ENCODE peak calls at places on chromosomes 4 and X, in five cellular contexts. S is mesenchymal stem cell, U is H9, T is H1, H is trophoblast cell. Z is an unnamed sample.

GRCh38 chr4:9947168-9948062 is 73.9 kb downstream of the SLC2A9 start:
- DNase-seq in T (no peak), S (no peak), U (no peak), H (no peak), Z (no peak)

GRCh38 chrX:28888421-28888820 is 301.2 kb downstream of the IL1RAPL1 start:
- DNase-seq in H (no peak), U (no peak), S (no peak), T (no peak), Z (no peak)

GRCh38 chrX:85836868-85837267 is 210.5 kb downstream of the CHM start:
- DNase-seq in H (no peak), T (no peak), U (no peak), S (no peak), Z (no peak)

GRCh38 chr4:142404191-142404611 is 441.9 kb downstream of the INPP4B start:
- DNase-seq in T (no peak), U (no peak), H (peak), S (peak), Z (no peak)

GRCh38 chr4:119300388-119301131 is 21.4 kb downstream of the FABP2 start:
- DNase-seq in H (peak), U (peak), S (peak), T (peak), Z (peak)

GRCh38 chr4:40059362-40059761 is 2.7 kb downstream of the N4BP2 start:
- DNase-seq in H (no peak), T (no peak), S (no peak), U (no peak), Z (no peak)

GRCh38 chrX:132086717-132087116 is 41.1 kb downstream of the FRMD7 start:
- DNase-seq in T (no peak), U (no peak), S (peak), H (peak), Z (no peak)

GRCh38 chr4:139756391-139757180 is 91.0 kb downstream of the MGST2 start:
- DNase-seq in S (no peak), U (no peak), H (peak), T (no peak), Z (no peak)

GRCh38 chr4:54872246-54872645 is 214.5 kb downstream of the KIT start:
- DNase-seq in T (no peak), U (no peak), S (peak), H (no peak), Z (no peak)

GRCh38 chrX:79259073-79259689 is 108.0 kb downstream of the ITM2A start:
- DNase-seq in U (no peak), H (no peak), S (no peak), T (no peak), Z (no peak)

GRCh38 chrX:67296395-67296794 is 247.4 kb upstream of the AR start:
- DNase-seq in U (no peak), S (no peak), H (no peak), T (no peak), Z (no peak)

GRCh38 chrX:19889582-19890342 is 2.4 kb upstream of the SH3KBP1 start:
- DNase-seq in H (peak), T (no peak), U (no peak), S (peak), Z (no peak)

GRCh38 chrX:152480269-152481212 is 29.4 kb upstream of the GABRA3 start:
- DNase-seq in H (peak), T (no peak), U (peak), S (no peak), Z (no peak)

GRCh38 chrX:138777230-138777629 is 65.7 kb upstream of the FGF13 start:
- DNase-seq in T (no peak), U (peak), H (no peak), S (no peak), Z (no peak)

GRCh38 chr4:158998624-158999023 is 104.3 kb upstream of the RAPGEF2 start:
- DNase-seq in S (peak), T (no peak), U (no peak), H (peak), Z (no peak)

GRCh38 chrX:41958861-41959260 is 35.5 kb upstream of the CASK start:
- DNase-seq in T (no peak), H (no peak), U (no peak), S (no peak), Z (no peak)

GRCh38 chr4:103787057-103787456 is 67.3 kb upstream of the TACR3 start:
- DNase-seq in T (no peak), H (no peak), U (no peak), S (no peak), Z (no peak)

GRCh38 chr4:114659386-114660008 is 60.9 kb downstream of the UGT8 start:
- DNase-seq in U (peak), T (peak), S (peak), H (peak), Z (peak)

GRCh38 chrX:46381630-46382029 is 163.6 kb downstream of the ZNF674 start:
- DNase-seq in T (no peak), H (peak), U (peak), S (peak), Z (peak)

GRCh38 chrX:136260801-136261200 is 9.6 kb upstream of the MAP7D3 start:
- DNase-seq in T (no peak), S (peak), U (no peak), H (peak), Z (no peak)

DNA sequence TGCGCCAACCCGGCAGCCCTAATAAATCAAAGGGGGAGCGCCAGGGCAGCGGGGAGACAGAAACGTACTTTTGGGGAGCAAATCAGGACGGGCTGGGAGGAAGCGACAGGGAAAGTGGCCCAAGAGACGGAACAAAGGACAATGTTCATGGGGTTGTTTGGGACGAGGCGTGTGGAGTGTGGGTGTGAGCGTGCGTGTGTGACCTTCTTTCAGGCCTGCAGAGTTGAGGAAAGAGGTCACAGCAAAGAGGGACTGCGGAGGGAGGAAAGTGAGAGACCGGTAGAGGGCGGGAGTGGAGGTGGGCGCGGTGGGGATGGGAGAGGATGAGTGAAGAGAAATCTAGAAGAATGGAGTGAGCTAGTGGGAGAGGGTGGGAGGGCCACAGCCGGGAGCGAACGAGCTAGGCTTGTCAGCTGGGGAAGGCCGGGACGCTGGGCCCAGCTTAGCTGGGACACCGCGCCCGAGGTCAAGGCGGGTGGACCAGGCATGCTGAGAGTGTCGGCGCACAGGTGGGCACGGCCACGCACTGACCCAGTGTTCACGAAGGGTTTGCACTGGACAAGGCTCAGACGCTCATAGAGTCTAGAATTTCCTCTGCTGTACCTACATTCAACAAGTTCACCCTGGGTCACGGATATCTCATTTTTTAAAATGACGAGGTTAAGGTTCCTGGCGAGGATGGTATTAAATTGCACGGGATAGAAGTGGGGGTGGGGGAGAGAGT is 14.7 kb upstream of the PITX2 start:
- DNase-seq in U (peak), H (no peak), T (no peak), S (peak), Z (peak)
- H3K4me2 ChIP-seq in U (peak), H (peak), T (peak), S (peak), Z (peak)

GRCh38 chr4:25969374-25969773 is 55.4 kb downstream of the SMIM20 start:
- DNase-seq in T (no peak), U (no peak), S (no peak), H (no peak), Z (no peak)

GRCh38 chr4:25970241-25970675 is 56.2 kb downstream of the SMIM20 start:
- DNase-seq in H (peak), T (no peak), S (peak), U (no peak), Z (no peak)

GRCh38 chr4:25965629-25966028 is 51.6 kb downstream of the SMIM20 start:
- DNase-seq in H (no peak), S (no peak), T (no peak), U (no peak), Z (no peak)

GRCh38 chr4:25970691-25971427 is 56.8 kb downstream of the SMIM20 start:
- DNase-seq in T (no peak), H (peak), U (no peak), S (peak), Z (no peak)

GRCh38 chr4:25966171-25966570 is 52.2 kb downstream of the SMIM20 start:
- DNase-seq in S (peak), H (peak), T (no peak), U (no peak), Z (no peak)
- H3K23ac ChIP-seq in S (no peak), H (no peak), T (no peak), U (no peak), Z (no peak)

GRCh38 chr4:3116955-3117354 is 42.5 kb downstream of the HTT start:
- DNase-seq in U (no peak), H (no peak), T (no peak), S (no peak), Z (no peak)

GRCh38 chr4:3115637-3116300 is 41.3 kb downstream of the HTT start:
- DNase-seq in T (no peak), S (peak), U (no peak), H (peak), Z (no peak)

GRCh38 chr4:3121110-3121509 is 46.6 kb downstream of the HTT start:
- DNase-seq in H (no peak), S (no peak), T (no peak), U (no peak), Z (no peak)

GRCh38 chr4:3121596-3121995 is 47.1 kb downstream of the HTT start:
- DNase-seq in S (no peak), H (no peak), T (no peak), U (no peak), Z (no peak)

DNA sequence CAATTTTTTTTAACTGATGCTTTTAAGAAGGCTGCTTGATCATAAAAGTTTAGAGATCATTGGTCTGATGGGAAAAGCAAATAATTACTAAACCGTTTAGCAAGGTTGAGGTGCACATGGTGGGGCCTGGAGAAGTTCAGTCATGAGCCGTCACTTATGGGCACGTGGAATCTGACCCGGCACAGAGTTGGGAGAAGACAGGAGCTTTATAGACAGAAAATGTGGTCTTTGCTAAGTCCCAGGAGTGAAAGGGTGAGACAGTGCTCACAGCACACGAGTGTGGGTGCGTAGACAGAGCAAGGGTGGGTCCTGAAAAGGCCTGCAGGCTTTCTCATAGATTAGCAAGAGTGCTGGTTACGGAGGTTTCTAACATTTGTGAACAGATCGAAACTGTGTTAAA is 43.8 kb downstream of the HTT start:
- DNase-seq in T (no peak), H (no peak), S (no peak), U (no peak), Z (no peak)
- H2BK12ac ChIP-seq in T (no peak), H (no peak), S (peak), U (no peak), Z (no peak)

GRCh38 chr4:1778642-1779392 is 14.3 kb upstream of the FGFR3 start:
- DNase-seq in H (no peak), U (no peak), T (no peak), S (no peak), Z (no peak)
- H3K4me2 ChIP-seq in H (no peak), U (no peak), T (no peak), S (no peak), Z (no peak)

GRCh38 chr4:150136036-150136435 is 57.8 kb downstream of the DCLK2 start:
- DNase-seq in T (no peak), S (peak), U (no peak), H (no peak), Z (no peak)
- H3K23ac ChIP-seq in T (no peak), S (no peak), U (no peak), H (no peak), Z (no peak)